ENCODE peak calls at places on chromosomes 1 and 21, in nine cellular contexts. C is ovary, X is heart left ventricle, K is body of pancreas, U is Peyer's patch, P is tibial nerve, L is adrenal gland, V is vagina, D is transverse colon. N is an unnamed sample.

GRCh38 chr1:95369985-95370670 is 136.1 kb downstream of the RWDD3 start:
- DNase-seq in D (no peak), U (no peak), C (no peak), V (no peak), X (no peak), K (no peak), L (no peak), P (no peak), N (no peak)

GRCh38 chr21:38284221-38284620 is 27.4 kb downstream of the KCNJ15 start:
- DNase-seq in X (no peak), D (no peak), U (no peak), L (no peak), V (no peak), C (no peak), K (no peak), P (no peak), N (no peak)

GRCh38 chr1:45957684-45958083 is 154.3 kb downstream of the MAST2 start:
- DNase-seq in U (no peak), P (no peak), K (no peak), V (no peak), X (no peak), L (peak), C (no peak), D (no peak), N (no peak)

GRCh38 chr21:31457675-31458074 is 113.6 kb upstream of the TIAM1 start:
- DNase-seq in U (no peak), D (no peak), L (no peak), P (no peak), K (no peak), C (no peak), V (no peak), X (no peak), N (no peak)

GRCh38 chr21:43653626-43654025 is 5.7 kb downstream of the HSF2BP start:
- DNase-seq in U (no peak), X (no peak), K (no peak), D (no peak), L (no peak), P (no peak), C (no peak), V (no peak), N (no peak)

GRCh38 chr21:42724226-42724920 is 71.0 kb downstream of the PDE9A start:
- DNase-seq in V (no peak), C (no peak), P (no peak), L (peak), U (peak), K (no peak), X (peak), D (peak), N (no peak)

GRCh38 chr21:46038871-46039397 is 57.4 kb downstream of the COL6A1 start:
- DNase-seq in L (peak), V (peak), K (peak), U (no peak), P (peak), C (peak), D (no peak), X (peak), N (peak)

GRCh38 chr1:59046730-59047157 is 250.2 kb upstream of the FGGY start:
- DNase-seq in V (no peak), L (no peak), D (peak), K (no peak), U (no peak), X (no peak), C (no peak), P (no peak), N (no peak)

GRCh38 chr1:1178794-1179331 is 5.2 kb downstream of the TTLL10 start:
- DNase-seq in C (peak), K (peak), L (no peak), V (no peak), P (no peak), U (no peak), D (no peak), X (peak), N (no peak)

GRCh38 chr1:10755977-10756521 is 40.4 kb downstream of the CASZ1 start:
- DNase-seq in P (no peak), U (peak), X (peak), L (peak), C (peak), K (peak), D (peak), V (no peak), N (no peak)

GRCh38 chr1:150233359-150234308 is 2.3 kb downstream of the ANP32E start:
- DNase-seq in V (no peak), P (no peak), L (no peak), X (no peak), U (no peak), K (peak), D (no peak), C (no peak), N (peak)

GRCh38 chr1:70528591-70529333 is 117.7 kb downstream of the CTH start:
- DNase-seq in P (peak), C (peak), K (peak), X (no peak), V (no peak), U (no peak), D (no peak), L (peak), N (no peak)

GRCh38 chr1:19476440-19477190 is 8.7 kb downstream of the CAPZB start:
- DNase-seq in K (no peak), X (no peak), L (peak), U (no peak), D (no peak), P (no peak), V (no peak), C (no peak), N (no peak)

GRCh38 chr1:9473032-9473792 is 66.1 kb upstream of the SLC25A33 start:
- DNase-seq in V (no peak), L (peak), P (peak), D (peak), C (no peak), U (peak), X (peak), K (peak), N (no peak)

GRCh38 chr1:90705910-90706309 is 11.2 kb downstream of the BARHL2 start:
- DNase-seq in V (no peak), X (no peak), L (no peak), C (no peak), D (no peak), P (no peak), K (no peak), U (no peak), N (no peak)

DNA sequence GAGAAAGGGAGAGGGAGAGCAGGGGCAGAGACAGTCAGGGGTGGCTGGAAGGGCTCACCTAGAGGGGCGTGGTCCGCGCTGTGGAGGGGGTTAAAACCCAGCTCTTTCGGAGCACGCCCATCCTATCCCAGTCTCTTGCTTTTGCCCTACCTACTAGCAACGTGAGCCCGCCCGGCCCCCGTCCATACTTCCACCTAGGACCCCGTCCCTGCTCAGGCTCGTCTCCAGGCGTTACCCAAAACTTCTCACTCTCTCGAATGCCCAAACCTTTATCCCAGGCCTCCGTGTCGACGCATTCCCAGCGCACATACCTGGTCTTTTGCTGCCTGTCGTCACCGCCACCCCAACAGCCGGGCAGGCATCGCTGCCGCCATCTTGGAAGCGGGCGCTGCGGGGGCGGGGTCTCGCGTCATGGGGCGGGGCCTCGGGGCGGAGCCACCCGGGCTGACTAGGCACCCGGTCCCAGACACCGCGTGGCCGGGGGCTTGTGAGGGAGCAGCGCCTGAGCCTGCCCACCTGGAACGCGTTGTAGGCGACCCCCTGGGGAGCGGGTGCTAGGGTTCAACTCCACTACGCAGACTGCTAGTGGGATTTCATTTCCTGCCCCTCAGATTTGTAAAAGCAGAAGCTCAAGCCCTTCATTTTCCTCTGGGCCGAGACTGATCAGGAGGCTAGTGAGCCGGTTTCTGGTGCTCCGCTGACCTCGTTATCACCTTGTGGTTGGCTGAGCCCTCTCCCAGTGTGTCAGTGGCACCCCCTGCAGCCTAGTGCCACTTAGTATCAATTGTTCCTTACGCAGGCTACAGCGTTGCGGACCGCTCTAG is at the start of gene B4GALT3:
- DNase-seq in C (peak), U (peak), D (peak), K (peak), V (no peak), L (peak), X (peak), P (peak), N (peak)
- TF ChIP-seq POLR2A in C (peak), U (peak), D (peak), K (peak), V (no peak), L (peak), X (peak), P (peak), N (peak)

GRCh38 chr1:36178479-36179219 is 22.7 kb downstream of the MAP7D1 start:
- DNase-seq in K (peak), C (no peak), V (no peak), X (peak), U (peak), L (no peak), D (peak), P (no peak), N (no peak)
- TF ChIP-seq POLR2A in K (peak), C (no peak), V (no peak), X (no peak), U (no peak), L (no peak), D (peak), P (no peak), N (no peak)

DNA sequence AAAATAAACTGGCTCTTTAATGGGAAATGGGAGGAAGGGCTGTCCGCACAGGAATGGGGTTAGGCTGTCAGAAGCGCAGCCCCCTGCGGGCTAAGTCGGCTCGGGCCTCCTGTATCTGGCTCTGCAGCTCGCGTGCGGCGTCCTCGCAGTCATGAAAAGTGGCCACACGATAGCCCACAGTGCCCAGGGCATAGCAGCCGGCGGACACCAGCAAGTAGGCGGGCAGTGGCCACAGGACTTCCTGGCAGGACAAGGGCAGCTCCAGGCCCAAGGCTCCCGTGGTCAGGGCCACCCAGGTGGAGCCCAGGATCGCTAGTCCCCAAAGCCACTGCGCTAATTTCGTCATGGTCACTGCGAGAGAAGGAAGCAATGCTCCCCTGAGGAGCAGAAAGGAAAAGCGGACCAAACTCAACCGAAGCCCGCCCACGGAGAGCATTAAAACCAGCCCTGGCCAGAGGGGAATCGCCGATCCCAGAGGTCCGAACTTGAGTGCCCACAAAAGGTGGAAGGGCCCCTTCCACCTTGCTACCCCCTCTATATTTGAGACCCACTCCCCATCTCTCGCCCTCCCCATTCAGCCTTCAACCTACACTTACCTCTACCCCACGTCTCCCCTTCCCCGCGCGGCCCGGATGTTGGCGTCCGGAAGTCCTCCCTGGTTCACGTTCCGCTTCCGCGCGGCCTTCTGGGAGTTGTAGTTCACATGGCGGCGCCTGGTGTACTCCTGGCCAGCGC is at the start of gene DPM3:
- DNase-seq in L (peak), C (peak), X (peak), U (peak), D (peak), P (peak), K (peak), V (no peak), N (peak)
- TF ChIP-seq POLR2A in L (peak), C (peak), X (no peak), U (peak), D (peak), P (peak), K (peak), V (no peak), N (peak)

DNA sequence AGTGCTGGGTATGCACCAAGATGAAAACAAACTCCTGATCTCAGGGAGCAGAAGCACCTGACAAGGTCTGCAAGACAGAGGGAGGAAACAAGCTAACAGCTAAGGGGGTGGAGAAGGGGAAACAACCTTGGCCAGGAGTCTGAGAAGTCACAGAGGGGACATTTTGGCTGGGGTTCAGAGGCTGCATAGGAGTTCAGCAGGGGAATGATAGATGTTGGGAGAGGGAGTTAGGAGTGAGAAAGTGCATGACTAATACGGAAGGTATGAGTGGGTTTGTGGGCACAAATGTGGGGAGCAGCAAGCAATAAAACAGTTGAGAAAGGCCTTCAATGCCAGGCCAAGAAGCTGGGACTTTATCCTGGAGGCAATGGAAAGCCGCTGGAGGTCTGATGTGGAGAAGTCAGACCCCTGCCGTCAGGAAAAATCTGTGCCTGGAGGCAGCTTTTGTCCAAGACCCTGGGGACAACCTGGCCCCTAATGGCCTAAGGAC is 16.4 kb downstream of the EPHA2 start:
- DNase-seq in X (no peak), L (no peak), D (no peak), V (no peak), C (no peak), P (no peak), K (no peak), U (no peak), N (no peak)
- TF ChIP-seq POLR2A in X (no peak), L (no peak), D (no peak), V (no peak), C (no peak), P (no peak), K (no peak), U (no peak), N (no peak)

N was measured in esophagus muscularis mucosa.